ENCODE peak calls at places on chromosomes 11 and 22, in nine cellular contexts. O is endothelial cell of umbilical vein; P is AG04450; G is NCI-H69; C is glomerular endothelial cell; F is T-helper 9 cell; B is cerebellum; W is anterior cingulate cortex; Q is stimulated activated CD4-positive, alpha-beta T cell treated with anti-CD3 and anti-CD28 coated beads, Interleukin-1b, Interleukin-23, amount 100 ng/mL, for 1 hour. D is an unnamed sample.

GRCh38 chr11:72245232-72245816 is 1.3 kb upstream of the PHOX2A start:
- DNase-seq in Q (no peak), G (no peak), O (no peak), P (no peak), W (no peak), B (no peak), F (no peak), C (no peak), D (peak; percentile 65)

GRCh38 chr22:38871360-38872171 is 450 bp downstream of the CBX6 start:
- DNase-seq in G (peak; percentile 65), O (no peak), B (peak; percentile 39), F (peak; percentile 19), P (no peak), Q (no peak), W (no peak), C (no peak), D (peak; percentile 83)

GRCh38 chr11:100932474-100933100 is 197.0 kb downstream of the PGR start:
- DNase-seq in W (no peak), B (peak; percentile 2), G (peak; percentile 31), Q (no peak), C (no peak), F (no peak), P (no peak), O (peak; percentile 41), D (no peak)

GRCh38 chr11:72842644-72843330 is 28.6 kb downstream of the ATG16L2 start:
- DNase-seq in F (no peak), G (no peak), C (no peak), O (no peak), W (no peak), B (no peak), Q (no peak), P (no peak), D (no peak)

GRCh38 chr11:123233978-123234340 is 38.9 kb upstream of the CLMP start:
- DNase-seq in P (no peak), B (no peak), W (no peak), F (no peak), G (no peak), Q (no peak), C (no peak), O (no peak), D (no peak)

GRCh38 chr11:96207459-96208449 is 135.2 kb downstream of the MAML2 start:
- DNase-seq in P (no peak), G (peak; percentile 79), O (peak; percentile 89), B (no peak), F (no peak), W (no peak), Q (no peak), C (no peak), D (no peak)

GRCh38 chr22:38947321-38948112 is 9.9 kb upstream of the APOBEC3A start:
- DNase-seq in F (no peak), O (no peak), Q (no peak), B (no peak), P (no peak), C (no peak), G (no peak), W (no peak), D (peak; percentile 57)

GRCh38 chr11:108906329-108906728 is 241.5 kb downstream of the DDX10 start:
- DNase-seq in C (peak; percentile 93), O (peak; percentile 97), F (no peak), B (no peak), P (no peak), G (peak; percentile 27), W (no peak), Q (no peak), D (no peak)

GRCh38 chr11:12149672-12150225 is 39.4 kb downstream of the MICAL2 start:
- DNase-seq in P (no peak), C (no peak), W (no peak), O (no peak), B (peak; percentile 56), Q (no peak), F (no peak), G (peak; percentile 63), D (no peak)

GRCh38 chr11:29679996-29680395 is 336.8 kb downstream of the KCNA4 start:
- DNase-seq in P (no peak), O (no peak), W (no peak), Q (no peak), C (no peak), F (no peak), G (no peak), B (no peak), D (no peak)

GRCh38 chr11:110196241-110196754 is 100.1 kb downstream of the RDX start:
- DNase-seq in O (peak; percentile 45), P (no peak), G (no peak), C (peak; percentile 52), Q (no peak), B (no peak), F (no peak), W (no peak), D (no peak)

GRCh38 chr11:96012086-96012824 is 88.3 kb upstream of the MTMR2 start:
- DNase-seq in C (peak; percentile 75), Q (peak; percentile 44), P (no peak), F (peak; percentile 43), B (peak; percentile 66), W (peak; percentile 50), G (peak; percentile 99), O (peak; percentile 85), D (no peak)

GRCh38 chr11:77322926-77323590 is 21.6 kb upstream of the GDPD4 start:
- DNase-seq in B (no peak), W (no peak), O (no peak), G (no peak), C (no peak), Q (no peak), F (no peak), P (no peak), D (no peak)

GRCh38 chr11:35190804-35191348 is 51.9 kb downstream of the CD44 start:
- DNase-seq in G (no peak), B (no peak), P (peak; percentile 91), O (no peak), W (no peak), F (no peak), C (no peak), Q (no peak), D (no peak)

GRCh38 chr11:69924308-69925161 is 105.3 kb upstream of the FGF3 start:
- DNase-seq in P (no peak), C (no peak), W (no peak), O (no peak), Q (no peak), B (no peak), G (no peak), F (no peak), D (peak; percentile 44)

GRCh38 chr11:1876361-1877063 is 15.2 kb downstream of the PRR33 start:
- DNase-seq in C (no peak), O (no peak), F (no peak), B (no peak), G (peak; percentile 17), P (no peak), W (no peak), Q (no peak), D (peak; percentile 85)

GRCh38 chr11:109960831-109961230 is 132.4 kb upstream of the ZC3H12C start:
- DNase-seq in C (no peak), G (no peak), Q (no peak), O (no peak), W (peak; percentile 7), F (no peak), P (peak; percentile 50), B (no peak), D (peak; percentile 88)

GRCh38 chr22:17928391-17928790 is 96.0 kb downstream of the MICAL3 start:
- DNase-seq in P (no peak), G (no peak), C (no peak), B (no peak), F (no peak), W (no peak), O (no peak), Q (no peak), D (no peak)

GRCh38 chr11:57174656-57175055 is 7.1 kb upstream of the LRRC55 start:
- DNase-seq in Q (no peak), B (no peak), P (no peak), O (no peak), G (no peak), W (no peak), F (no peak), C (no peak), D (no peak)

GRCh38 chr11:75654314-75654713 is 14.5 kb downstream of the MAP6 start:
- DNase-seq in W (no peak), F (no peak), Q (no peak), C (no peak), G (no peak), P (no peak), B (no peak), O (no peak), D (no peak)

GRCh38 chr11:47136327-47136726 is 40.4 kb downstream of the ARFGAP2 start:
- DNase-seq in Q (no peak), G (no peak), F (no peak), C (no peak), O (no peak), B (no peak), P (no peak), W (no peak), D (no peak)

GRCh38 chr11:43467958-43468357 is 109.2 kb downstream of the TTC17 start:
- DNase-seq in P (no peak), C (no peak), G (no peak), B (no peak), O (no peak), W (no peak), F (no peak), Q (no peak), D (no peak)

GRCh38 chr11:73530109-73530508 is 67.8 kb downstream of the FAM168A start:
- DNase-seq in W (no peak), G (no peak), B (no peak), P (no peak), O (no peak), F (no peak), C (no peak), Q (no peak), D (no peak)

GRCh38 chr11:100367892-100368291 is 319.2 kb upstream of the ARHGAP42 start:
- DNase-seq in O (no peak), C (no peak), W (no peak), B (no peak), G (no peak), P (no peak), Q (no peak), F (no peak), D (no peak)

GRCh38 chr11:34161812-34162506 is 56.5 kb downstream of the NAT10 start:
- DNase-seq in B (no peak), C (no peak), W (no peak), G (no peak), O (no peak), Q (no peak), F (no peak), P (no peak), D (no peak)

GRCh38 chr11:5524756-5525155 is 8.3 kb upstream of the UBQLNL start:
- DNase-seq in G (no peak), B (no peak), C (no peak), F (no peak), W (no peak), Q (no peak), O (no peak), P (no peak), D (no peak)

GRCh38 chr11:81497202-81497804 is 1236.4 kb downstream of the FAM181B start:
- DNase-seq in Q (no peak), P (peak; percentile 1), G (peak; percentile 74), C (no peak), W (no peak), O (peak; percentile 7), F (no peak), B (no peak), D (no peak)

GRCh38 chr11:34819740-34820482 is 96.3 kb downstream of the APIP start:
- DNase-seq in C (no peak), F (no peak), P (no peak), W (no peak), B (no peak), G (no peak), Q (no peak), O (no peak), D (no peak)

GRCh38 chr22:31567196-31567595 is 70.9 kb downstream of the SFI1 start:
- DNase-seq in W (no peak), G (no peak), O (no peak), Q (no peak), C (no peak), B (no peak), P (no peak), F (no peak), D (no peak)

GRCh38 chr11:108616549-108616948 is 23.0 kb upstream of the EXPH5 start:
- DNase-seq in B (no peak), F (no peak), C (peak; percentile 86), O (peak; percentile 65), P (no peak), G (peak; percentile 24), W (no peak), Q (no peak), D (no peak)

GRCh38 chr11:110148775-110149744 is 55.9 kb downstream of the ZC3H12C start:
- DNase-seq in O (peak; percentile 79), P (no peak), F (no peak), Q (no peak), W (no peak), B (no peak), C (peak; percentile 34), G (no peak), D (no peak)

D was measured in posterior vena cava.